ENCODE peak calls at places on chromosomes 3 and 15, in eight cellular contexts. J is caudate nucleus; A is lower lobe of right lung; E is stimulated activated CD4-positive, alpha-beta T cell treated with anti-CD3 and anti-CD28 coated beads, Interleukin-1b, Interleukin-23, amount 100 ng/mL, for 4 hours; O is HS-5; M is EH; Y is heart left ventricle; V is AG04450. F is an unnamed sample.

GRCh38 chr3:40299721-40300335 is 9.7 kb upstream of the EIF1B start:
- DNase-seq in J (no peak), A (no peak), E (no peak), O (peak; percentile 69), M (peak; percentile 93), Y (no peak), V (peak; percentile 45), F (peak; percentile 31)

GRCh38 chr3:143330316-143330868 is 210.8 kb downstream of the CHST2 start:
- DNase-seq in J (no peak), A (no peak), E (no peak), O (no peak), M (no peak), Y (no peak), V (no peak), F (no peak)

GRCh38 chr15:31136016-31136415 is 34.5 kb upstream of the TRPM1 start:
- DNase-seq in J (no peak), A (no peak), E (no peak), O (no peak), M (no peak), Y (no peak), V (no peak), F (no peak)

GRCh38 chr15:49458145-49458544 is 35.1 kb downstream of the FGF7 start:
- DNase-seq in J (no peak), A (no peak), E (no peak), O (no peak), M (peak; percentile 68), Y (no peak), V (no peak), F (no peak)

GRCh38 chr3:46850468-46850780 is 12.8 kb downstream of the MYL3 start:
- DNase-seq in J (no peak), A (no peak), E (no peak), O (no peak), M (no peak), Y (no peak), V (no peak), F (no peak)

GRCh38 chr3:84724877-84725276 is 233.9 kb upstream of the CADM2 start:
- DNase-seq in J (no peak), A (no peak), E (no peak), O (peak; percentile 94), M (no peak), Y (no peak), V (no peak), F (no peak)

GRCh38 chr3:48034000-48034516 is 17.8 kb upstream of the MAP4 start:
- DNase-seq in J (no peak), A (no peak), E (no peak), O (no peak), M (peak; percentile 89), Y (no peak), V (no peak), F (peak; percentile 45)

GRCh38 chr3:52896613-52897012 is 735 bp downstream of the STIMATE start:
- DNase-seq in J (no peak), A (no peak), E (no peak), O (no peak), M (peak; percentile 11), Y (no peak), V (no peak), F (no peak)

GRCh38 chr3:72177075-72178050 is 392.4 kb upstream of the PROK2 start:
- DNase-seq in J (peak; percentile 80), A (peak; percentile 65), E (no peak), O (no peak), M (peak; percentile 70), Y (peak; percentile 70), V (no peak), F (peak; percentile 37)

GRCh38 chr3:55690161-55690560 is 203.1 kb upstream of the WNT5A start:
- DNase-seq in J (no peak), A (no peak), E (no peak), O (no peak), M (no peak), Y (no peak), V (no peak), F (no peak)

GRCh38 chr3:87397210-87397609 is 120.8 kb upstream of the POU1F1 start:
- DNase-seq in J (no peak), A (no peak), E (no peak), O (peak; percentile 23), M (peak; percentile 47), Y (no peak), V (no peak), F (peak; percentile 9)

GRCh38 chr15:58203537-58203936 is 65.4 kb downstream of the AQP9 start:
- DNase-seq in J (no peak), A (no peak), E (no peak), O (peak; percentile 97), M (peak; percentile 99), Y (no peak), V (peak; percentile 96), F (peak; percentile 73)

GRCh38 chr3:70120360-70120966 is 120.9 kb downstream of the SAMMSON start:
- DNase-seq in J (peak; percentile 10), A (peak; percentile 76), E (peak; percentile 41), O (peak; percentile 34), M (peak; percentile 55), Y (peak; percentile 59), V (peak; percentile 10), F (peak; percentile 29)

GRCh38 chr3:3799173-3800075 is at the start of gene LRRN1:
- DNase-seq in J (peak; percentile 85), A (peak; percentile 72), E (no peak), O (no peak), M (no peak), Y (peak; percentile 48), V (no peak), F (no peak)

GRCh38 chr3:175192536-175192935 is 333.4 kb downstream of the NAALADL2 start:
- DNase-seq in J (no peak), A (no peak), E (no peak), O (peak; percentile 13), M (no peak), Y (no peak), V (no peak), F (no peak)

F was measured in hepatic stellate cell.